ENCODE peak calls at places on chromosomes 2 and 18, in eight cellular contexts. L, S, A, R, J, E, Y and M are unnamed samples.

GRCh38 chr2:106054336-106054735 is 139.8 kb downstream of the UXS1 start:
- DNase-seq in L (no peak), S (no peak), A (no peak), R (no peak), J (no peak), E (no peak), Y (no peak), M (no peak)

GRCh38 chr18:29002747-29003146 is 825.8 kb upstream of the CDH2 start:
- DNase-seq in L (no peak), S (no peak), A (no peak), R (no peak), J (no peak), E (no peak), Y (no peak), M (no peak)

GRCh38 chr2:45344071-45344470 is 267.0 kb downstream of the SRBD1 start:
- DNase-seq in L (no peak), S (no peak), A (no peak), R (no peak), J (no peak), E (no peak), Y (no peak), M (no peak)

GRCh38 chr2:160407393-160408204 is 86.0 kb downstream of the RBMS1 start:
- DNase-seq in L (peak), S (peak), A (peak), R (peak), J (peak), E (peak), Y (peak), M (peak)

GRCh38 chr18:7206231-7206630 is 24.7 kb upstream of the LRRC30 start:
- DNase-seq in L (no peak), S (no peak), A (no peak), R (no peak), J (no peak), E (no peak), Y (no peak), M (no peak)

GRCh38 chr2:19073522-19073921 is 284.9 kb downstream of the OSR1 start:
- DNase-seq in L (peak), S (no peak), A (peak), R (peak), J (peak), E (no peak), Y (peak), M (peak)

GRCh38 chr2:21037671-21038108 is 6.2 kb downstream of the APOB start:
- DNase-seq in L (no peak), S (no peak), A (no peak), R (no peak), J (no peak), E (no peak), Y (no peak), M (no peak)

GRCh38 chr2:82525744-82526143 is 1933.3 kb downstream of the SUCLG1 start:
- DNase-seq in L (no peak), S (no peak), A (no peak), R (no peak), J (no peak), E (no peak), Y (no peak), M (no peak)

GRCh38 chr2:144550916-144551315 is 31.0 kb upstream of the ZEB2 start:
- DNase-seq in L (no peak), S (no peak), A (no peak), R (peak), J (no peak), E (no peak), Y (no peak), M (peak)

GRCh38 chr2:181877181-181877664 is 14.3 kb upstream of the ITPRID2 start:
- DNase-seq in L (no peak), S (no peak), A (no peak), R (no peak), J (no peak), E (no peak), Y (peak), M (no peak)

GRCh38 chr2:231541605-231542509 is 11.6 kb upstream of the NMUR1 start:
- DNase-seq in L (no peak), S (no peak), A (peak), R (no peak), J (peak), E (no peak), Y (no peak), M (no peak)

GRCh38 chr2:219537657-219538487 is 5.7 kb downstream of the CHPF start:
- DNase-seq in L (no peak), S (no peak), A (peak), R (no peak), J (no peak), E (no peak), Y (no peak), M (no peak)
- TF ChIP-seq CTCF in L (no peak), S (no peak), A (no peak), R (no peak), J (no peak), E (no peak), Y (peak), M (no peak)

GRCh38 chr18:58674863-58675472 is 3.7 kb downstream of the MALT1 start:
- DNase-seq in L (no peak), S (no peak), A (no peak), R (no peak), J (peak), E (no peak), Y (peak), M (peak)
- H3K4me3 ChIP-seq in L (no peak), S (no peak), A (no peak), R (no peak), J (no peak), E (no peak), Y (peak), M (no peak)

DNA sequence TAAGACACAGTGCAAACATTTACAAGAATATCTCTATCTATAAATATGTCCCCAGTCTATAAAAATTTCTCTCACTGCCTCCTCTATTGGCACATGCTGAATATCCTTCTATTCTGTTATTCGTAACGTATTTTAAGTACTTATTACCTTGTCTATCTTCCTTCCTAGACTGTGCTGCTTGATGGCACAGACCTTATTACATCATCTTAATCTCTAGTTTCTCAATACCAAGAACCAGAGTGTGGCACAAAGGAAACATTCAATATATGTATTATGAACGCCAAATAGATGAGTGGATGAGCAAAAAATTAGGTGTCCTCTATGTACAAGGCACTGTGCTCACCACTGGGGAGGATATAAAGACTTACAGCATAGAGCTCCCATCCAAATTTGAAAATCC is 282.8 kb downstream of the NBAS start:
- DNase-seq in L (no peak), S (no peak), A (no peak), R (no peak), J (no peak), E (no peak), Y (no peak), M (no peak)
- TF ChIP-seq CTCF in L (no peak), S (no peak), A (no peak), R (no peak), J (no peak), E (no peak), Y (no peak), M (no peak)

DNA sequence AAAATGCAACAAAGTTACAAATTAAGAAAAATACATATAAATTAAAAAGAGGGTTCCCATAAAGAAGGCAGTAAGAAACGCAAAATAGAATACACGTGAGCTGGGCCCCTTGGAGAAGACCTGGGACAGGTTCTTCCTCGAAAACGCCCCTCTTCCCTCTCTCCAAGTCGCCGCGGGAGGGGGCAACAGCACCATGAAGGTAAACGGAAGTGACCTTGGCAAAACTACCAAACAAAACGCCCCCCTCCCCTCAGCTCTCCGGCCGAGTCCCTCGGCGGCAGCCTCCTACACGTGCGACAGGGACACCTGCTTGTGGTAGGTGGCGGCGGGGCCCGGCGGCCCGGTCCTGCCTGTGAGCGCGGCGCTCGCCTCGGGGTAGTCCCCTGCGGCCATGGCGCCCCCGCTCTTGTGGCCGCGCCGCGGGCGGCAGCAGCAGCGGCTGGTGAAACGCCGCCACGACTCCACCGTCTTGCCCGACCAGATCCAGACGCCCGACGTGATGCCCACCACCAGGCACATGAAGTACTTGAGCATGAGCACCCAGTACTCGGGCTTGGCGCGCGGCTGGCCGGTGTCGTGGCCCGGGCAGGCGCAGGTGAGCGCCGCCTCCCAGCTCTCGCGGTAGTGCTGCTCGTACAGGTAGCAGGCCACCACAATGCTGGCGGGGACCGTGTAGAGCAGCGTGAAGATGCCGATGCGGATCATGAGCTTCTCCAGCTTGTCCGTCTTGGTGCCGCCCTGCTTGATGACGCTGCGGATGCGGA is 2.8 kb downstream of the FZD5 start:
- DNase-seq in L (no peak), S (no peak), A (peak), R (no peak), J (no peak), E (peak), Y (no peak), M (no peak)
- H3K4me3 ChIP-seq in L (peak), S (no peak), A (peak), R (no peak), J (no peak), E (peak), Y (no peak), M (no peak)

GRCh38 chr2:60503923-60504514 is 49.4 kb downstream of the BCL11A start:
- DNase-seq in L (no peak), S (no peak), A (no peak), R (no peak), J (no peak), E (no peak), Y (no peak), M (no peak)
- TF ChIP-seq CTCF in L (peak), S (no peak), A (peak), R (peak), J (peak), E (peak), Y (no peak), M (peak)

DNA sequence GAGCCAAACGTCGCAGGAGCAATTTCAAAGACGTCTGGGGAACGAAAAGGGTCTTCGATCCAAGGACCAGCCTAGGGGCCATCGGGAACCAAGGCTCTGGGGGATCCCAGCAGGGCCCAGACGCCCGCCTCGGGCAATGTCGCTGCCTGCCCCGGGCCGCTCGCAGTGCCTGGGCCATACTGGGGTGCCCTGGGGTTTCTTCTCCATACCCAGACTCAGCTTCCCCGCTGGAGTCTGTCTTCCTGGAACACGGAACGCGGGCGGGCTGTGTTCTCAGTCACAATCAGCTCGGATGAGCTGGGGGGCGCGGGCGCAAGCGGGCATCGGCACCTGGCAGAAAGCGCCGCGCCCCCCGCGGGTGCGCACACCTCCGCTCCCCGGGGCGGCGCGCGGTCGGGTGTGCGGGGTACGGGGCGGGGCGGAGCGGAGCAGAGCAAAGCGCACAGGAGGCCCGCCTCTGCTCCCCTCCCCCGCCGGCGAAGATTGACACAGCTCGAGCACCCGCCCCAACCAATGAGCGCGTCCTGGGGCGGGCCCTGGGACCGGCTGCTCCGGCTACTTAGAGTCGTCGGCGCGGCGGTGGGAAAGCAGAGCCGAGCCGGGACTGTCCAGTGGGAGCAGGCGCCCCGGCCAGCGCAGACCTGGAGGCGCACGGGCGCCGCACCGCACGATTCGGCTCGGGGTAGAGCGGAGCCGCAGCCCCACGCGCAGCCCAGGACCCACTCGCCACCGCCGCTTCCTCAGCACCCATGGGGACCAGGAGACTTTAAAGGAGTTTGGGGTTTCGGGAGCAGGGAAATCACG is at the start of gene LRATD1:
- DNase-seq in L (peak), S (no peak), A (peak), R (peak), J (peak), E (peak), Y (peak), M (peak)
- H3K4me3 ChIP-seq in L (peak), S (no peak), A (peak), R (peak), J (no peak), E (peak), Y (peak), M (peak)